ENCODE peak calls at places on chromosomes 6 and 20, in ten cellular contexts. One of them, this sample, is unnamed.

GRCh38 chr6:34172961-34173775 is 27.3 kb upstream of the GRM4 start:
- DNase-seq in ACHN: no peak
- DNase-seq in HT1080: no peak
- DNase-seq in neural crest cell: no peak
- DNase-seq in GM03348: no peak
- DNase-seq in NCI-H510A: no peak
- DNase-seq in activated CD4-positive, alpha-beta T cell treated with anti-CD3 and anti-CD28 coated beads, Interleukin-2, amount 50 U/mL, for 48 hours: no peak
- DNase-seq in MM.1S: no peak
- DNase-seq in midbrain: no peak
- DNase-seq in NCI-H1105 treated with DMSO at 0.1 percent for 48 hours: no peak
- DNase-seq in this sample: no peak

GRCh38 chr6:101740631-101741030 is 347.1 kb downstream of the GRIK2 start:
- DNase-seq in ACHN: no peak
- DNase-seq in HT1080: no peak
- DNase-seq in neural crest cell: no peak
- DNase-seq in GM03348: no peak
- DNase-seq in NCI-H510A: no peak
- DNase-seq in activated CD4-positive, alpha-beta T cell treated with anti-CD3 and anti-CD28 coated beads, Interleukin-2, amount 50 U/mL, for 48 hours: no peak
- DNase-seq in MM.1S: no peak
- DNase-seq in midbrain: no peak
- DNase-seq in NCI-H1105 treated with DMSO at 0.1 percent for 48 hours: no peak
- DNase-seq in this sample: no peak

GRCh38 chr6:101758338-101758737 is 364.8 kb downstream of the GRIK2 start:
- DNase-seq in ACHN: no peak
- DNase-seq in HT1080: no peak
- DNase-seq in neural crest cell: no peak
- DNase-seq in GM03348: no peak
- DNase-seq in NCI-H510A: no peak
- DNase-seq in activated CD4-positive, alpha-beta T cell treated with anti-CD3 and anti-CD28 coated beads, Interleukin-2, amount 50 U/mL, for 48 hours: no peak
- DNase-seq in MM.1S: no peak
- DNase-seq in midbrain: no peak
- DNase-seq in NCI-H1105 treated with DMSO at 0.1 percent for 48 hours: no peak
- DNase-seq in this sample: no peak

GRCh38 chr6:31792090-31792374 is 3.5 kb downstream of the VARS1 start:
- DNase-seq in ACHN: no peak
- DNase-seq in HT1080: no peak
- DNase-seq in neural crest cell: no peak
- DNase-seq in GM03348: no peak
- DNase-seq in NCI-H510A: no peak
- DNase-seq in activated CD4-positive, alpha-beta T cell treated with anti-CD3 and anti-CD28 coated beads, Interleukin-2, amount 50 U/mL, for 48 hours: no peak
- DNase-seq in MM.1S: no peak
- DNase-seq in midbrain: no peak
- DNase-seq in NCI-H1105 treated with DMSO at 0.1 percent for 48 hours: no peak
- DNase-seq in this sample: no peak

GRCh38 chr6:118755941-118756646 is 104.7 kb upstream of the CEP85L start:
- DNase-seq in ACHN: no peak
- DNase-seq in HT1080: no peak
- DNase-seq in neural crest cell: no peak
- DNase-seq in GM03348: no peak
- DNase-seq in NCI-H510A: no peak
- DNase-seq in activated CD4-positive, alpha-beta T cell treated with anti-CD3 and anti-CD28 coated beads, Interleukin-2, amount 50 U/mL, for 48 hours: no peak
- DNase-seq in MM.1S: no peak
- DNase-seq in midbrain: no peak
- DNase-seq in NCI-H1105 treated with DMSO at 0.1 percent for 48 hours: no peak
- DNase-seq in this sample: no peak

GRCh38 chr6:390914-391558 is 516 bp upstream of the IRF4 start:
- DNase-seq in ACHN: no peak
- DNase-seq in HT1080: no peak
- DNase-seq in neural crest cell: no peak
- DNase-seq in GM03348: no peak
- DNase-seq in NCI-H510A: no peak
- DNase-seq in activated CD4-positive, alpha-beta T cell treated with anti-CD3 and anti-CD28 coated beads, Interleukin-2, amount 50 U/mL, for 48 hours: no peak
- DNase-seq in MM.1S: peak
- DNase-seq in midbrain: no peak
- DNase-seq in NCI-H1105 treated with DMSO at 0.1 percent for 48 hours: no peak
- DNase-seq in this sample: no peak

GRCh38 chr6:85361643-85362014 is 88.3 kb upstream of the NT5E start:
- DNase-seq in ACHN: no peak
- DNase-seq in HT1080: no peak
- DNase-seq in neural crest cell: no peak
- DNase-seq in GM03348: no peak
- DNase-seq in NCI-H510A: no peak
- DNase-seq in activated CD4-positive, alpha-beta T cell treated with anti-CD3 and anti-CD28 coated beads, Interleukin-2, amount 50 U/mL, for 48 hours: no peak
- DNase-seq in MM.1S: no peak
- DNase-seq in midbrain: no peak
- DNase-seq in NCI-H1105 treated with DMSO at 0.1 percent for 48 hours: no peak
- DNase-seq in this sample: no peak

GRCh38 chr6:99334526-99335127 is 14.8 kb downstream of the FAXC start:
- DNase-seq in ACHN: peak
- DNase-seq in HT1080: peak
- DNase-seq in neural crest cell: no peak
- DNase-seq in GM03348: peak
- DNase-seq in NCI-H510A: peak
- DNase-seq in activated CD4-positive, alpha-beta T cell treated with anti-CD3 and anti-CD28 coated beads, Interleukin-2, amount 50 U/mL, for 48 hours: no peak
- DNase-seq in MM.1S: peak
- DNase-seq in midbrain: peak
- DNase-seq in NCI-H1105 treated with DMSO at 0.1 percent for 48 hours: peak
- DNase-seq in this sample: no peak

GRCh38 chr6:163162874-163163213 is 251.7 kb upstream of the QKI start:
- DNase-seq in ACHN: no peak
- DNase-seq in HT1080: no peak
- DNase-seq in neural crest cell: no peak
- DNase-seq in GM03348: no peak
- DNase-seq in NCI-H510A: no peak
- DNase-seq in activated CD4-positive, alpha-beta T cell treated with anti-CD3 and anti-CD28 coated beads, Interleukin-2, amount 50 U/mL, for 48 hours: no peak
- DNase-seq in MM.1S: no peak
- DNase-seq in midbrain: no peak
- DNase-seq in NCI-H1105 treated with DMSO at 0.1 percent for 48 hours: no peak
- DNase-seq in this sample: no peak

GRCh38 chr6:30963641-30964040 is 19.9 kb upstream of the MUC21 start:
- DNase-seq in ACHN: no peak
- DNase-seq in HT1080: peak
- DNase-seq in neural crest cell: no peak
- DNase-seq in GM03348: no peak
- DNase-seq in NCI-H510A: no peak
- DNase-seq in activated CD4-positive, alpha-beta T cell treated with anti-CD3 and anti-CD28 coated beads, Interleukin-2, amount 50 U/mL, for 48 hours: no peak
- DNase-seq in MM.1S: no peak
- DNase-seq in midbrain: no peak
- DNase-seq in NCI-H1105 treated with DMSO at 0.1 percent for 48 hours: no peak
- DNase-seq in this sample: no peak

GRCh38 chr6:137666202-137666774 is 172.1 kb upstream of the OLIG3 start:
- DNase-seq in ACHN: no peak
- DNase-seq in HT1080: no peak
- DNase-seq in neural crest cell: no peak
- DNase-seq in GM03348: no peak
- DNase-seq in NCI-H510A: no peak
- DNase-seq in activated CD4-positive, alpha-beta T cell treated with anti-CD3 and anti-CD28 coated beads, Interleukin-2, amount 50 U/mL, for 48 hours: no peak
- DNase-seq in MM.1S: peak
- DNase-seq in midbrain: no peak
- DNase-seq in NCI-H1105 treated with DMSO at 0.1 percent for 48 hours: no peak
- DNase-seq in this sample: no peak

GRCh38 chr20:2851086-2851485 is 10.5 kb downstream of the VPS16 start:
- DNase-seq in ACHN: no peak
- DNase-seq in HT1080: no peak
- DNase-seq in neural crest cell: no peak
- DNase-seq in GM03348: no peak
- DNase-seq in NCI-H510A: no peak
- DNase-seq in activated CD4-positive, alpha-beta T cell treated with anti-CD3 and anti-CD28 coated beads, Interleukin-2, amount 50 U/mL, for 48 hours: no peak
- DNase-seq in MM.1S: no peak
- DNase-seq in midbrain: no peak
- DNase-seq in NCI-H1105 treated with DMSO at 0.1 percent for 48 hours: no peak
- DNase-seq in this sample: no peak